ENCODE peak calls at places on chromosomes 3 and 15, in four cellular contexts. L is GM12878, I is HepG2, E is K562. A is an unnamed sample.

GRCh38 chr3:32137870-32138269 is 31.4 kb downstream of the GPD1L start:
- DNase-seq in I (peak; percentile 72), L (no peak), E (no peak), A (no peak)

GRCh38 chr3:169633105-169633504 is 30.4 kb downstream of the MECOM start:
- DNase-seq in E (no peak), L (no peak), I (no peak), A (no peak)

GRCh38 chr15:89442671-89443307 is 53.6 kb downstream of the RHCG start:
- DNase-seq in I (peak; percentile 31), L (no peak), E (peak; percentile 74), A (peak; percentile 94)

GRCh38 chr15:90201944-90202375 is 830 bp downstream of the SEMA4B start:
- DNase-seq in I (no peak), L (no peak), E (no peak), A (peak; percentile 38)

GRCh38 chr3:17006143-17006839 is 121.5 kb downstream of the PLCL2 start:
- DNase-seq in L (no peak), I (no peak), E (no peak), A (no peak)

GRCh38 chr3:123641084-123641462 is 56.2 kb upstream of the HACD2 start:
- DNase-seq in E (no peak), L (no peak), I (no peak), A (no peak)

GRCh38 chr15:32781781-32782180 is 64.0 kb downstream of the GREM1 start:
- DNase-seq in I (no peak), E (no peak), L (no peak), A (no peak)

GRCh38 chr15:45635191-45635638 is 386 bp downstream of the SQOR start:
- DNase-seq in L (no peak), E (peak; percentile 11), I (peak; percentile 41), A (peak; percentile 64)

GRCh38 chr3:187975571-187976360 is 178.2 kb upstream of the LPP start:
- DNase-seq in I (no peak), L (no peak), E (no peak), A (no peak)

GRCh38 chr3:131636266-131636775 is 133.6 kb upstream of the MRPL3 start:
- DNase-seq in E (no peak), L (no peak), I (no peak), A (no peak)

GRCh38 chr3:149339931-149340309 is 6.5 kb upstream of the TM4SF18 start:
- DNase-seq in L (no peak), I (peak; percentile 77), E (no peak), A (peak; percentile 40)

GRCh38 chr3:119794971-119795612 is 13.2 kb downstream of the NR1I2 start:
- DNase-seq in E (peak; percentile 90), L (no peak), I (peak; percentile 98), A (peak; percentile 35)

GRCh38 chr15:68787609-68788264 is 33.0 kb downstream of the ANP32A start:
- DNase-seq in E (no peak), I (no peak), L (no peak), A (no peak)

GRCh38 chr15:73273181-73274002 is 95.4 kb downstream of the HCN4 start:
- DNase-seq in E (peak; percentile 59), I (peak; percentile 42), L (no peak), A (peak; percentile 66)

GRCh38 chr3:143476965-143477640 is 357.5 kb downstream of the CHST2 start:
- DNase-seq in E (peak; percentile 13), I (no peak), L (no peak), A (no peak)

GRCh38 chr3:171654809-171655208 is 155.5 kb downstream of the PLD1 start:
- DNase-seq in I (no peak), E (no peak), L (no peak), A (no peak)

GRCh38 chr3:190265126-190265525 is 57.1 kb downstream of the CLDN1 start:
- DNase-seq in I (no peak), L (no peak), E (no peak), A (no peak)

GRCh38 chr3:170799009-170799408 is 71.0 kb downstream of the RPL22L1 start:
- DNase-seq in E (no peak), L (no peak), I (no peak), A (no peak)

GRCh38 chr3:66763294-66763693 is 234.8 kb upstream of the KBTBD8 start:
- DNase-seq in L (no peak), E (no peak), I (no peak), A (no peak)

GRCh38 chr3:52403955-52404354 is 40.9 kb downstream of the SEMA3G start:
- DNase-seq in E (no peak), L (no peak), I (no peak), A (no peak)

GRCh38 chr15:74995779-74996765 is 709 bp downstream of the SCAMP5 start:
- DNase-seq in I (peak; percentile 50), L (no peak), E (no peak), A (peak; percentile 59)

GRCh38 chr15:99977945-99978344 is 244.7 kb upstream of the LYSMD4 start:
- DNase-seq in I (no peak), E (no peak), L (no peak), A (no peak)

GRCh38 chr15:60582370-60583036 is 103.6 kb upstream of the ICE2 start:
- DNase-seq in I (peak; percentile 45), E (no peak), L (no peak), A (no peak)

GRCh38 chr3:82939491-82940097 is 1178.1 kb upstream of the GBE1 start:
- DNase-seq in E (no peak), I (no peak), L (no peak), A (no peak)

GRCh38 chr3:97353176-97353575 is 411.4 kb upstream of the ARL6 start:
- DNase-seq in L (no peak), E (no peak), I (no peak), A (no peak)

GRCh38 chr15:88073386-88073681 is 183.2 kb downstream of the NTRK3 start:
- DNase-seq in L (no peak), I (no peak), E (no peak), A (no peak)

GRCh38 chr15:26073430-26074333 is 210.6 kb upstream of the ATP10A start:
- DNase-seq in I (no peak), L (no peak), E (no peak), A (no peak)

GRCh38 chr3:47645551-47645950 is 66.9 kb upstream of the CSPG5 start:
- DNase-seq in I (no peak), L (no peak), E (no peak), A (no peak)

GRCh38 chr3:128378631-128379347 is 87.9 kb downstream of the DNAJB8 start:
- DNase-seq in I (no peak), L (no peak), E (no peak), A (no peak)

GRCh38 chr3:173688216-173688842 is 290.8 kb downstream of the NLGN1 start:
- DNase-seq in I (no peak), E (no peak), L (no peak), A (no peak)

GRCh38 chr15:43276563-43277200 is 10.0 kb upstream of the TGM5 start:
- DNase-seq in L (no peak), I (no peak), E (no peak), A (no peak)

GRCh38 chr15:25982736-25983135 is 119.6 kb upstream of the ATP10A start:
- DNase-seq in L (no peak), E (no peak), I (no peak), A (no peak)

GRCh38 chr3:78977073-78977472 is 790.7 kb downstream of the ROBO1 start:
- DNase-seq in E (no peak), I (no peak), L (no peak), A (no peak)

GRCh38 chr3:58651268-58651667 is 15.3 kb downstream of the FAM3D start:
- DNase-seq in L (no peak), E (no peak), I (no peak), A (no peak)

GRCh38 chr3:114800272-114800671 is 346.8 kb downstream of the ZBTB20 start:
- DNase-seq in I (no peak), E (no peak), L (no peak), A (no peak)

GRCh38 chr3:63231556-63231955 is 46.6 kb upstream of the SYNPR start:
- DNase-seq in I (no peak), E (no peak), L (no peak), A (no peak)

GRCh38 chr3:63232764-63233396 is 45.2 kb upstream of the SYNPR start:
- DNase-seq in E (no peak), L (no peak), I (no peak), A (no peak)

GRCh38 chr3:63228087-63228486 is 50.0 kb upstream of the SYNPR start:
- DNase-seq in E (no peak), I (no peak), L (no peak), A (no peak)

GRCh38 chr3:63230146-63230545 is 48.0 kb upstream of the SYNPR start:
- DNase-seq in I (no peak), L (no peak), E (no peak), A (no peak)

GRCh38 chr3:63228677-63229076 is 49.4 kb upstream of the SYNPR start:
- DNase-seq in I (peak; percentile 16), L (no peak), E (peak; percentile 19), A (peak; percentile 29)
- TF ChIP-seq CTCF in I (peak; percentile 56), L (peak; percentile 23), E (peak; percentile 35), A (peak; percentile 39)

GRCh38 chr15:101296418-101297405 is 1.7 kb upstream of the SNRPA1 start:
- DNase-seq in E (no peak), L (no peak), I (no peak), A (no peak)
- TF ChIP-seq ATF3 in E (no peak), L (no peak), I (no peak), A (no peak)

GRCh38 chr3:42751609-42752008 is 21.4 kb downstream of the CCDC13 start:
- DNase-seq in L (no peak), E (no peak), I (no peak), A (no peak)

GRCh38 chr3:42750834-42751233 is 22.2 kb downstream of the CCDC13 start:
- DNase-seq in L (no peak), I (no peak), E (no peak), A (no peak)

GRCh38 chr3:42752441-42752840 is 20.6 kb downstream of the CCDC13 start:
- DNase-seq in L (no peak), E (no peak), I (no peak), A (no peak)

GRCh38 chr3:42753757-42754156 is 19.3 kb downstream of the CCDC13 start:
- DNase-seq in I (no peak), E (no peak), L (no peak), A (no peak)

DNA sequence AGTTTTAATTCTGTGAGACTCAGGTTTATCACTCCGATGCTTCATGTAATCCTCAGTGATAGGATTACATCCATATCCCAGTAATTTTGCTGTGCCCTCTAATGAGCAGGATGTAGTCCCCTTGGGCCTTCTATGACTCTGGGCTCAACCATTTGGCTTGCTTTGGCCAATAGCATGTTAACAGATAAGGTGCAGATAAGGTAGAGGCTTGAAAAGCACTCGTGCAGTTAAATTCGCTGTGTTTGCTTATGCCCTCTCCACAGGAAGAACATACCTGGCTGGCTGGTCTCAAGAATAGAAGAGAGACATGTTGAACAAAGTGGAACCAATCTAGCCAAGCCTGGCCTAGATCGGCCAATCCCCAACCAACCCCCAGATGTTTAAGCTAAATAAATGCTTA is 20.1 kb downstream of the CCDC13 start:
- DNase-seq in L (no peak), E (no peak), I (no peak), A (no peak)
- TF ChIP-seq CBFB in L (no peak), E (no peak), I (no peak), A (no peak)

DNA sequence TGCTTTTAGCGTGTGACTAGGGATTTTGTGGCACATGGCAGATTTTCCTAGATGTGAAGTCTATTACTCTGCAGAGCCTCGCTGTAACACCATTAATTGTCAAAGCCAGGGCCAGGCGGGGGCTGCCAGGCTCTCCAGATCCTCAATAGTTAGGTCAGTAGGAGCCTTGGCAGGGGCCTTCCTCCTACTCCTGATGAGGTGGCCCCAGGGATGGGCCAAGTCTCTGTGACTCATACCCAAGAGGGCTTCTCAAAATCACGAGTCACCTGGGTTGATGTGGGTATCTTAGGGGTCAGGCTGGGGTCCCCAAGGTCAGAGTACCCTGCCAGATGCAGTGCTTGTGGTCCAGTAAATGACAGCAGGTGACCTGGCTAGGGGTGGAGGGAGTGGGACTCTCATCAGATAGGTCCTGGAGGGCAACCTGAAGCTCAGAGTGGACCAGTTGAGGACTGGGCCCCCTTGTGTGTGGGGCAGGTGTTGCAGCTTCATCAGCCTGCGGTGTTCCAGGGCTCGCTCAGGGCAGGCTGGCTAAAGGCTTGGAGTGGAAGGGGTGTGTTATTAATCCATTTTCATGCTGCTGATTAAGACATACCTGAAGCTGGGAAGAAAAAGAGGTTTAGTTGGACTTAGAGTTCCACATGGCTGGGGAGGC is 88.5 kb upstream of the MYZAP start:
- DNase-seq in I (peak; percentile 25), L (no peak), E (peak; percentile 47), A (peak; percentile 64)
- TF ChIP-seq CTCF in I (peak; percentile 54), L (peak; percentile 32), E (peak; percentile 61), A (peak; percentile 48)

A was measured in WTC11.